ENCODE peak calls at places on chromosomes 7 and 10, in six cellular contexts. M is HEK293T, P is NCI-H1694, C is psoas muscle, L is HTR-8/SVneo, G is AML-193. Y is an unnamed sample.

GRCh38 chr10:88707429-88708110 is 1.5 kb downstream of the LIPK start:
- DNase-seq in G (no peak), L (peak; percentile 15), P (peak; percentile 5), M (no peak), C (no peak), Y (no peak)

GRCh38 chr7:135970045-135970444 is 7.1 kb downstream of the MTPN start:
- DNase-seq in P (no peak), G (no peak), L (no peak), C (no peak), M (no peak), Y (no peak)

GRCh38 chr10:47397256-47397655 is 13.2 kb upstream of the ZNF488 start:
- DNase-seq in G (no peak), C (no peak), L (no peak), P (no peak), M (no peak), Y (no peak)

GRCh38 chr7:50739744-50740455 is 42.8 kb downstream of the GRB10 start:
- DNase-seq in G (no peak), L (no peak), P (no peak), C (no peak), M (no peak), Y (no peak)

GRCh38 chr10:44010873-44011602 is 362.4 kb upstream of the ZNF32 start:
- DNase-seq in L (peak; percentile 10), G (no peak), C (no peak), M (no peak), P (no peak), Y (peak; percentile 48)

GRCh38 chr10:102652170-102652926 is 8.1 kb downstream of the TRIM8 start:
- DNase-seq in C (peak; percentile 5), P (no peak), M (no peak), L (no peak), G (no peak), Y (no peak)

GRCh38 chr7:13155188-13155587 is 467.8 kb downstream of the ARL4A start:
- DNase-seq in L (no peak), M (no peak), G (no peak), P (no peak), C (no peak), Y (no peak)

GRCh38 chr10:110859947-110860376 is 11.8 kb upstream of the PDCD4 start:
- DNase-seq in L (no peak), C (no peak), G (peak; percentile 93), P (no peak), M (no peak), Y (no peak)

GRCh38 chr10:132836248-132836831 is 50.4 kb upstream of the NKX6-2 start:
- DNase-seq in P (no peak), G (no peak), C (peak; percentile 85), L (no peak), M (no peak), Y (peak; percentile 17)

GRCh38 chr10:113216068-113216467 is 266.0 kb downstream of the TCF7L2 start:
- DNase-seq in G (no peak), C (no peak), P (no peak), L (no peak), M (no peak), Y (no peak)

GRCh38 chr7:66899552-66900280 is 21.3 kb upstream of the TMEM248 start:
- DNase-seq in L (no peak), C (no peak), M (no peak), G (no peak), P (no peak), Y (no peak)

GRCh38 chr10:50536617-50537252 is 87.0 kb downstream of the SGMS1 start:
- DNase-seq in L (no peak), G (no peak), M (no peak), C (no peak), P (no peak), Y (no peak)

GRCh38 chr10:93384006-93384405 is 98.1 kb downstream of the MYOF start:
- DNase-seq in L (peak; percentile 64), M (no peak), C (no peak), P (no peak), G (no peak), Y (peak; percentile 34)

GRCh38 chr10:49008056-49008455 is 68.4 kb upstream of the LRRC18 start:
- DNase-seq in M (no peak), P (no peak), C (no peak), G (no peak), L (no peak), Y (no peak)

GRCh38 chr10:14032406-14032998 is 298.2 kb downstream of the FRMD4A start:
- DNase-seq in G (no peak), L (no peak), C (no peak), M (peak; percentile 83), P (no peak), Y (no peak)

GRCh38 chr10:43137701-43137970 is 609 bp upstream of the CSGALNACT2 start:
- DNase-seq in C (peak; percentile 68), M (peak; percentile 54), P (peak; percentile 39), L (peak; percentile 53), G (no peak), Y (peak; percentile 75)

GRCh38 chr10:123134058-123134914 is 1.5 kb upstream of the HMX3 start:
- DNase-seq in G (no peak), P (no peak), L (no peak), M (no peak), C (no peak), Y (no peak)

GRCh38 chr7:142519790-142520078 is 229.5 kb upstream of the PRSS1 start:
- DNase-seq in M (no peak), L (no peak), P (no peak), G (no peak), C (no peak), Y (no peak)

GRCh38 chr10:28623483-28623882 is 53.8 kb upstream of the BAMBI start:
- DNase-seq in M (no peak), G (no peak), P (no peak), C (no peak), L (no peak), Y (no peak)

GRCh38 chr10:17479015-17479615 is 24.7 kb upstream of the ST8SIA6 start:
- DNase-seq in P (no peak), G (no peak), M (no peak), C (no peak), L (no peak), Y (no peak)

GRCh38 chr10:32210306-32211045 is 136.5 kb downstream of the EPC1 start:
- DNase-seq in M (peak; percentile 37), L (peak; percentile 82), P (no peak), C (no peak), G (no peak), Y (no peak)

GRCh38 chr7:517848-518629 is 1.6 kb downstream of the PDGFA start:
- DNase-seq in C (peak; percentile 80), P (no peak), G (no peak), M (no peak), L (no peak), Y (peak; percentile 68)